ENCODE peak calls at places on chromosome 20, in six cellular contexts. I is EH, S is GM06990, E is HAP-1, U is HTR-8/SVneo, L is GM18507. W is an unnamed sample.

GRCh38 chr20:63898882-63899558 is 4.1 kb downstream of the DNAJC5 start:
- DNase-seq in S (no peak), U (no peak), E (no peak), L (no peak), I (no peak), W (no peak)

GRCh38 chr20:10501377-10501776 is 66.3 kb downstream of the SLX4IP start:
- DNase-seq in I (no peak), S (no peak), L (no peak), E (no peak), U (no peak), W (no peak)

GRCh38 chr20:62557425-62557824 is 81.6 kb upstream of the GATA5 start:
- DNase-seq in I (no peak), E (no peak), U (peak; percentile 94), L (no peak), S (no peak), W (no peak)

GRCh38 chr20:32191873-32192272 is 15.7 kb downstream of the PLAGL2 start:
- DNase-seq in U (no peak), L (no peak), I (peak; percentile 16), E (no peak), S (no peak), W (no peak)

GRCh38 chr20:4082406-4083102 is 67.2 kb upstream of the RNF24 start:
- DNase-seq in S (peak; percentile 68), U (peak; percentile 81), I (peak; percentile 82), L (no peak), E (no peak), W (no peak)

GRCh38 chr20:5074050-5074674 is 45.6 kb downstream of the PCNA start:
- DNase-seq in S (no peak), I (no peak), L (no peak), E (no peak), U (no peak), W (no peak)

GRCh38 chr20:5524886-5525285 is 208.1 kb upstream of the PROKR2 start:
- DNase-seq in L (no peak), E (no peak), S (no peak), U (no peak), I (no peak), W (no peak)

GRCh38 chr20:37516697-37517370 is 4.2 kb upstream of the NNAT start:
- DNase-seq in E (no peak), S (no peak), I (peak; percentile 79), L (no peak), U (no peak), W (no peak)

GRCh38 chr20:60470366-60470765 is 512.1 kb downstream of the CDH26 start:
- DNase-seq in E (no peak), S (no peak), I (no peak), U (no peak), L (no peak), W (no peak)

GRCh38 chr20:10328897-10329255 is 105.1 kb downstream of the MKKS start:
- DNase-seq in U (no peak), I (no peak), S (no peak), E (no peak), L (no peak), W (no peak)

GRCh38 chr20:1623501-1624250 is 3.9 kb upstream of the SIRPB1 start:
- DNase-seq in U (no peak), I (no peak), L (no peak), S (no peak), E (no peak), W (no peak)

GRCh38 chr20:48899881-48900280 is 21.6 kb upstream of the ARFGEF2 start:
- DNase-seq in E (no peak), U (no peak), S (no peak), L (no peak), I (no peak), W (no peak)

GRCh38 chr20:19765266-19765665 is 7.2 kb downstream of the RIN2 start:
- DNase-seq in E (no peak), S (no peak), I (no peak), U (no peak), L (no peak), W (no peak)

GRCh38 chr20:39249798-39250197 is 287.7 kb downstream of the DHX35 start:
- DNase-seq in I (no peak), L (no peak), E (no peak), U (no peak), S (no peak), W (no peak)

GRCh38 chr20:2386516-2387179 is 5.9 kb downstream of the TGM6 start:
- DNase-seq in I (peak; percentile 87), E (no peak), L (no peak), S (no peak), U (peak; percentile 62), W (no peak)

GRCh38 chr20:19251506-19251905 is 39.1 kb downstream of the SLC24A3 start:
- DNase-seq in S (no peak), I (no peak), E (no peak), L (no peak), U (no peak), W (no peak)

GRCh38 chr20:44395183-44395962 is 39.9 kb downstream of the HNF4A start:
- DNase-seq in U (no peak), I (no peak), S (no peak), E (no peak), L (no peak), W (no peak)

GRCh38 chr20:10385850-10386544 is 48.0 kb downstream of the MKKS start:
- DNase-seq in I (no peak), S (no peak), L (no peak), U (no peak), E (no peak), W (no peak)

GRCh38 chr20:50163570-50164317 is 10.2 kb upstream of the PEDS1 start:
- DNase-seq in E (no peak), I (peak; percentile 37), L (no peak), U (no peak), S (no peak), W (no peak)

GRCh38 chr20:32626859-32627636 is 41.9 kb upstream of the NOL4L start:
- DNase-seq in E (no peak), U (no peak), S (peak; percentile 37), L (no peak), I (no peak), W (no peak)

GRCh38 chr20:49754596-49754995 is 40.9 kb upstream of the B4GALT5 start:
- DNase-seq in I (no peak), L (no peak), U (no peak), S (no peak), E (no peak), W (no peak)

GRCh38 chr20:50191065-50191565 is 485 bp downstream of the CEBPB start:
- DNase-seq in L (no peak), U (no peak), S (peak; percentile 75), I (peak; percentile 73), E (no peak), W (no peak)

GRCh38 chr20:43840382-43841070 is 74.1 kb upstream of the TOX2 start:
- DNase-seq in E (peak; percentile 5), S (peak; percentile 61), U (peak; percentile 73), I (peak; percentile 37), L (peak; percentile 40), W (no peak)

GRCh38 chr20:12682613-12683012 is 326.2 kb upstream of the SPTLC3 start:
- DNase-seq in E (no peak), S (no peak), L (no peak), U (no peak), I (no peak), W (no peak)

GRCh38 chr20:48619126-48620101 is 208.4 kb downstream of the PREX1 start:
- DNase-seq in E (no peak), S (no peak), L (no peak), I (peak; percentile 48), U (no peak), W (no peak)

GRCh38 chr20:327946-328563 is 2.7 kb downstream of the SOX12 start:
- DNase-seq in E (no peak), S (no peak), L (no peak), I (peak; percentile 13), U (no peak), W (no peak)

W was measured in epithelial cell of proximal tubule.